ENCODE peak calls at places on chromosomes 11 and 22, in nine cellular contexts. One of them, this sample, is unnamed.

GRCh38 chr11:826836-827145 is 928 bp upstream of the CRACR2B start:
- DNase-seq in breast epithelium: no peak
- DNase-seq in prostate gland: no peak
- DNase-seq in erythroblast: no peak
- DNase-seq in Peyer's patch: no peak
- DNase-seq in lower leg skin: no peak
- DNase-seq in A549: no peak
- DNase-seq in sigmoid colon: no peak
- DNase-seq in GM12892: no peak
- DNase-seq in this sample: no peak

GRCh38 chr11:74134661-74135515 is 35.9 kb downstream of the C2CD3 start:
- DNase-seq in breast epithelium: no peak
- DNase-seq in prostate gland: no peak
- DNase-seq in erythroblast: no peak
- DNase-seq in Peyer's patch: no peak
- DNase-seq in lower leg skin: no peak
- DNase-seq in A549: no peak
- DNase-seq in sigmoid colon: no peak
- DNase-seq in GM12892: no peak
- DNase-seq in this sample: no peak

GRCh38 chr22:28410050-28410816 is 269.4 kb downstream of the TTC28 start:
- DNase-seq in breast epithelium: no peak
- DNase-seq in prostate gland: no peak
- DNase-seq in erythroblast: no peak
- DNase-seq in Peyer's patch: no peak
- DNase-seq in lower leg skin: no peak
- DNase-seq in A549: no peak
- DNase-seq in sigmoid colon: no peak
- DNase-seq in GM12892: no peak
- DNase-seq in this sample: no peak

GRCh38 chr22:48686694-48687302 is 1140.9 kb downstream of the BRD1 start:
- DNase-seq in breast epithelium: no peak
- DNase-seq in prostate gland: no peak
- DNase-seq in erythroblast: no peak
- DNase-seq in Peyer's patch: no peak
- DNase-seq in lower leg skin: no peak
- DNase-seq in A549: no peak
- DNase-seq in sigmoid colon: no peak
- DNase-seq in GM12892: no peak
- DNase-seq in this sample: no peak

GRCh38 chr11:134576721-134577171 is 164.7 kb upstream of the B3GAT1 start:
- DNase-seq in breast epithelium: no peak
- DNase-seq in prostate gland: no peak
- DNase-seq in erythroblast: no peak
- DNase-seq in Peyer's patch: no peak
- DNase-seq in lower leg skin: no peak
- DNase-seq in A549: no peak
- DNase-seq in sigmoid colon: peak
- DNase-seq in GM12892: no peak
- DNase-seq in this sample: no peak

GRCh38 chr11:128802358-128802981 is 64.6 kb downstream of the KCNJ1 start:
- DNase-seq in breast epithelium: no peak
- DNase-seq in prostate gland: no peak
- DNase-seq in erythroblast: no peak
- DNase-seq in Peyer's patch: no peak
- DNase-seq in lower leg skin: no peak
- DNase-seq in A549: peak
- DNase-seq in sigmoid colon: no peak
- DNase-seq in GM12892: no peak
- DNase-seq in this sample: no peak

GRCh38 chr22:30871391-30872281 is 96.9 kb downstream of the MORC2 start:
- DNase-seq in breast epithelium: no peak
- DNase-seq in prostate gland: no peak
- DNase-seq in erythroblast: no peak
- DNase-seq in Peyer's patch: peak
- DNase-seq in lower leg skin: peak
- DNase-seq in A549: no peak
- DNase-seq in sigmoid colon: peak
- DNase-seq in GM12892: peak
- DNase-seq in this sample: no peak

GRCh38 chr22:39179841-39180335 is 27.4 kb upstream of the CBX7 start:
- DNase-seq in breast epithelium: no peak
- DNase-seq in prostate gland: no peak
- DNase-seq in erythroblast: no peak
- DNase-seq in Peyer's patch: no peak
- DNase-seq in lower leg skin: peak
- DNase-seq in A549: no peak
- DNase-seq in sigmoid colon: no peak
- DNase-seq in GM12892: no peak
- DNase-seq in this sample: no peak

GRCh38 chr22:22944268-22944985 is 56.8 kb downstream of the IGLL5 start:
- DNase-seq in breast epithelium: peak
- DNase-seq in prostate gland: no peak
- DNase-seq in erythroblast: no peak
- DNase-seq in Peyer's patch: no peak
- DNase-seq in lower leg skin: peak
- DNase-seq in A549: no peak
- DNase-seq in sigmoid colon: no peak
- DNase-seq in GM12892: no peak
- DNase-seq in this sample: peak

GRCh38 chr11:64546600-64546999 is 44.4 kb upstream of the SLC22A12 start:
- DNase-seq in breast epithelium: no peak
- DNase-seq in prostate gland: no peak
- DNase-seq in erythroblast: no peak
- DNase-seq in Peyer's patch: no peak
- DNase-seq in lower leg skin: no peak
- DNase-seq in A549: no peak
- DNase-seq in sigmoid colon: peak
- DNase-seq in GM12892: no peak
- DNase-seq in this sample: no peak

DNA sequence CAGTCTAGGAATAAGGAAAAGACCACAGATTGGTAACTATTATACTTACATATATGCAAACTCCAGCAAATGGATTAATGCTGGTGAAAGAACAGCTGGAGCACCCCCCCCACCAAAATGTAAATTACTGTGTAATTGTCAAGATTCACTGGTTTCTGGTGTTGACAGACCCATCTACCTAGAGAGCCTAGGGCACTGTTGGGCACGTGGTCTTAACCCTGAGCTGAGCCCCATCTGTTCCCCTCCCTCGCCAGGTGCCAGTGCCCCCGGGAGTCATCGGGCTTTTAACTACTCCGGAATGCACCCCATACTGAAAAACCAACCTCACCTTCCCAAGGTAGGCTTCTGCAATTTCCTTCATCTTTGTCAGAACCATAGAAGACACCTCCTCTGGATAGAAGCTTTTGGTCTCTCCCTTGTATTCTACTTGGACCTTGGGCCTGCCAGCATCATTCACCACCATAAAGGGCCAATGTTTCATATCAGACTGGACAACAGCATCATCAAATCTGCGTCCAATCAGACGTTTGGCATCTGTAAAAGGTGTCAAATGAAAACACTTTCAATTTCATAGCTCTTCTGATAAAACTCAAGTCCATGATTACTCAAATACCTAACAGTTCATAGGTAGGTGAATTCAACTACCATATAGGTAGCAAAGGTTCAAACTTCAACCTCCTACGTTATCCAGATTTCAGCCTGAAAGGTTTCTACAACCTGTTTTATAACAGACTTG is 1.5 kb downstream of the HSPA8 start:
- DNase-seq in breast epithelium: no peak
- DNase-seq in prostate gland: no peak
- DNase-seq in erythroblast: peak
- DNase-seq in Peyer's patch: peak
- DNase-seq in lower leg skin: no peak
- DNase-seq in A549: no peak
- DNase-seq in sigmoid colon: no peak
- DNase-seq in GM12892: no peak
- DNase-seq in this sample: no peak
- TF ChIP-seq POLR2A in breast epithelium: no peak
- TF ChIP-seq POLR2A in prostate gland: no peak
- TF ChIP-seq POLR2A in erythroblast: no peak
- TF ChIP-seq POLR2A in Peyer's patch: no peak
- TF ChIP-seq POLR2A in lower leg skin: no peak
- TF ChIP-seq POLR2A in A549: no peak
- TF ChIP-seq POLR2A in sigmoid colon: no peak
- TF ChIP-seq POLR2A in GM12892: peak
- TF ChIP-seq POLR2A in this sample: no peak

DNA sequence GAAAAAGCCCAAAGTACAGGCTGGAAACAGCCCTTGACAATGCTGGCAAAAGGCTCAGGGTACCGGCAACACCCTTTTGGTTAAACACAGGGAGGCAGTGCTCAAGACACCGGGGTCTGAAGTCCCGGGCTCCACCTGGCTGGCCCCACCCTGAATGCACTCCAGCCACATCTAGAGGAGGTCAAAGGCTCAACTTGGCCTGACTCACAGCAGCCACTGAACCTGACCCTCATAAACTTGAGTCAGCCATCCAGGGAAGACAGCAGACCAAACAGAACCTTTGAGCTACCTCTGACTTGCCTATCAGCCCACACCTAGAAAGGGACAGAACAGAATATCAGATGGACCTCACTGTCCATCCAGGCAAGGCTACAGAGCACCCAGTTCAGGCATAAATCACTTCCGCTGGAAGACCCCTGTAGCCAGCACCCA is 3.8 kb downstream of the CFL1 start:
- DNase-seq in breast epithelium: no peak
- DNase-seq in prostate gland: no peak
- DNase-seq in erythroblast: no peak
- DNase-seq in Peyer's patch: peak
- DNase-seq in lower leg skin: no peak
- DNase-seq in A549: no peak
- DNase-seq in sigmoid colon: peak
- DNase-seq in GM12892: no peak
- DNase-seq in this sample: no peak
- TF ChIP-seq POLR2A in breast epithelium: no peak
- TF ChIP-seq POLR2A in prostate gland: no peak
- TF ChIP-seq POLR2A in erythroblast: no peak
- TF ChIP-seq POLR2A in Peyer's patch: peak
- TF ChIP-seq POLR2A in lower leg skin: no peak
- TF ChIP-seq POLR2A in A549: no peak
- TF ChIP-seq POLR2A in sigmoid colon: no peak
- TF ChIP-seq POLR2A in GM12892: no peak
- TF ChIP-seq POLR2A in this sample: no peak

GRCh38 chr11:95148421-95148820 is 58.8 kb downstream of the ENDOD1 start:
- DNase-seq in breast epithelium: no peak
- DNase-seq in prostate gland: no peak
- DNase-seq in erythroblast: peak
- DNase-seq in Peyer's patch: no peak
- DNase-seq in lower leg skin: no peak
- DNase-seq in A549: no peak
- DNase-seq in sigmoid colon: no peak
- DNase-seq in GM12892: no peak
- DNase-seq in this sample: no peak

GRCh38 chr11:95149659-95150294 is 60.1 kb downstream of the ENDOD1 start:
- DNase-seq in breast epithelium: peak
- DNase-seq in prostate gland: peak
- DNase-seq in erythroblast: peak
- DNase-seq in Peyer's patch: peak
- DNase-seq in lower leg skin: peak
- DNase-seq in A549: no peak
- DNase-seq in sigmoid colon: peak
- DNase-seq in GM12892: no peak
- DNase-seq in this sample: peak

GRCh38 chr11:95152878-95153856 is 63.5 kb downstream of the ENDOD1 start:
- DNase-seq in breast epithelium: no peak
- DNase-seq in prostate gland: no peak
- DNase-seq in erythroblast: peak
- DNase-seq in Peyer's patch: no peak
- DNase-seq in lower leg skin: no peak
- DNase-seq in A549: no peak
- DNase-seq in sigmoid colon: no peak
- DNase-seq in GM12892: no peak
- DNase-seq in this sample: no peak

GRCh38 chr11:95148938-95149337 is 59.3 kb downstream of the ENDOD1 start:
- DNase-seq in breast epithelium: no peak
- DNase-seq in prostate gland: no peak
- DNase-seq in erythroblast: peak
- DNase-seq in Peyer's patch: no peak
- DNase-seq in lower leg skin: no peak
- DNase-seq in A549: no peak
- DNase-seq in sigmoid colon: no peak
- DNase-seq in GM12892: no peak
- DNase-seq in this sample: no peak

DNA sequence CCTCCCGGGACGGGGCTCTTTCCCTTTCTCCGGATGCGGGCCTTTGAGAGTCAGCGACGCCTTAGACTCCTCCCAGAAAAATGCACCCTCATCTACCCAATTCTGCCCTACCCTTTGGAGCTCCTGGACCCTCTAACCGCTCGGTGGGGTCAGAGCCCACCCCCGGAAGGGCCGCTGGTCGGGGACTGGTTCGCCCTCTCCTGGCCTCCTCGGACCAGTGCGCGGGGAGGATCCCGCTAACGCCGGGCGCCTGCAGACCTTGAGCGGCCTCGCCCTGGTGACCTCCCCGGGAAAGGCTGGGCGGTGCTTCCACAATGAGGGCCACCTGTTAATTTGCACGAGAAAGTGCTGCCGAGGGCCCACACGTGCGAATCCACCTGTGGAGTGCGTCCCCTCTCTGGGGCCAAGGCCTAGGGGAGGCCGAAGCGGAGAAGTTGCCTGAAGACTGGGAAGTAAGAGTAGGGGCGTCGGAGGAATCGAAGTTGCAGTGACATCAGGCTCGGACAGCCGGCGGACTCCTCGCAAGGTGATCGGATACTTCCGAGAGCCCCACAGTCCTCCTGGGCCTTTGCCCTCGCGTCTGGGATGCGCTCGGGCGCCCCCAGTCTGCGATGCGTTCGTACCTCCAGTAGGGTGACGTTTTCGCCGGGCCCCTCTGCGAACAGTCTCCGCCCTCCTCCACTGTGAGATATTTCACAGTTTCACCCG is 61.5 kb downstream of the ENDOD1 start:
- DNase-seq in breast epithelium: peak
- DNase-seq in prostate gland: peak
- DNase-seq in erythroblast: peak
- DNase-seq in Peyer's patch: peak
- DNase-seq in lower leg skin: peak
- DNase-seq in A549: peak
- DNase-seq in sigmoid colon: peak
- DNase-seq in GM12892: peak
- DNase-seq in this sample: peak
- TF ChIP-seq POLR2A in breast epithelium: peak
- TF ChIP-seq POLR2A in prostate gland: peak
- TF ChIP-seq POLR2A in erythroblast: peak
- TF ChIP-seq POLR2A in Peyer's patch: peak
- TF ChIP-seq POLR2A in lower leg skin: peak
- TF ChIP-seq POLR2A in A549: peak
- TF ChIP-seq POLR2A in sigmoid colon: no peak
- TF ChIP-seq POLR2A in GM12892: peak
- TF ChIP-seq POLR2A in this sample: no peak

DNA sequence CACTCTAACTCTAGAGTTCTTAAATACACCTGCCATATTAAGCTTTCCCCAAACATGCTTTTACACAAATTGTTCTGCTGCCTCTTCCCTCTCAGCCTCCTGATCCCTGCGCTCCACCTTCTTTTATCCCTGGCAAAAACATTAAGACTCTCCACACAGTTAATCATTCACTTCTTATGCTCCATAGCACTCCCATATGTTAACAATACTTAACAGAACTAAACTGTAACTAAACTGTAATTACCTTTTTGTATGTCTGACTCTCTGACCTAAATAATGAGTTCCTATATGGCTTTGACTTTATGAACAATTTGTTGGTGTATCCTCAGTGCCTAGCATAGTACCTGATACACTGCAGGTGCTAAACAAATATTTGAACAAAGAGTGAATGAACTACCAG is 71.8 kb downstream of the BTBD10 start:
- DNase-seq in breast epithelium: no peak
- DNase-seq in prostate gland: no peak
- DNase-seq in erythroblast: no peak
- DNase-seq in Peyer's patch: no peak
- DNase-seq in lower leg skin: no peak
- DNase-seq in A549: no peak
- DNase-seq in sigmoid colon: no peak
- DNase-seq in GM12892: no peak
- DNase-seq in this sample: no peak
- TF ChIP-seq POLR2A in breast epithelium: no peak
- TF ChIP-seq POLR2A in prostate gland: no peak
- TF ChIP-seq POLR2A in erythroblast: no peak
- TF ChIP-seq POLR2A in Peyer's patch: no peak
- TF ChIP-seq POLR2A in lower leg skin: no peak
- TF ChIP-seq POLR2A in A549: no peak
- TF ChIP-seq POLR2A in sigmoid colon: no peak
- TF ChIP-seq POLR2A in GM12892: no peak
- TF ChIP-seq POLR2A in this sample: no peak

This sample was measured in testis.